ENCODE peak calls at places on chromosomes 12 and 14, in seven cellular contexts. C is transverse colon, Q is sigmoid colon, L is stomach, V is GM12878, Y is Panc1, M is HCT116. R is an unnamed sample.

GRCh38 chr12:69534389-69534822 is 50.9 kb upstream of the CCT2 start:
- DNase-seq in C (peak; percentile 32), Y (peak; percentile 50), V (peak; percentile 51), M (peak; percentile 7), L (no peak), Q (peak; percentile 84), R (no peak)

GRCh38 chr12:56469007-56469930 is 891 bp downstream of the SPRYD4 start:
- DNase-seq in Q (peak; percentile 69), Y (no peak), V (no peak), L (peak; percentile 32), M (no peak), C (peak; percentile 44), R (no peak)

GRCh38 chr14:92412912-92413311 is 89.9 kb downstream of the SLC24A4 start:
- DNase-seq in V (no peak), Q (no peak), M (no peak), L (no peak), Y (no peak), C (no peak), R (no peak)

GRCh38 chr12:19572920-19573558 is 133.7 kb downstream of the AEBP2 start:
- DNase-seq in M (peak; percentile 32), Q (no peak), C (peak; percentile 13), Y (peak; percentile 20), L (no peak), V (no peak), R (no peak)

GRCh38 chr12:47604474-47604873 is 101.4 kb downstream of the RPAP3 start:
- DNase-seq in M (no peak), V (no peak), Y (no peak), C (no peak), L (no peak), Q (no peak), R (no peak)

GRCh38 chr14:92902726-92903125 is 20.2 kb upstream of the CHGA start:
- DNase-seq in M (no peak), L (no peak), Q (no peak), Y (no peak), V (no peak), C (no peak), R (no peak)

GRCh38 chr14:64337901-64338615 is 43.9 kb upstream of the ESR2 start:
- DNase-seq in Q (no peak), Y (no peak), V (no peak), L (peak; percentile 31), C (peak; percentile 59), M (no peak), R (peak; percentile 89)

GRCh38 chr14:89899917-89900680 is 54.4 kb downstream of the EFCAB11 start:
- DNase-seq in C (no peak), L (no peak), Q (no peak), V (no peak), Y (no peak), M (peak; percentile 13), R (no peak)

GRCh38 chr12:12683298-12683697 is 12.7 kb downstream of the GPR19 start:
- DNase-seq in L (no peak), C (no peak), M (no peak), Y (no peak), Q (no peak), V (no peak), R (no peak)

GRCh38 chr12:11765817-11766794 is 116.6 kb downstream of the ETV6 start:
- DNase-seq in M (no peak), L (no peak), V (peak; percentile 92), Q (no peak), Y (no peak), C (peak; percentile 56), R (no peak)

GRCh38 chr14:75548544-75548943 is 26.3 kb downstream of the BATF start:
- DNase-seq in M (no peak), V (no peak), L (no peak), C (peak; percentile 51), Y (no peak), Q (no peak), R (no peak)

GRCh38 chr14:39368261-39368959 is 63.8 kb downstream of the FBXO33 start:
- DNase-seq in L (peak; percentile 42), Y (no peak), Q (peak; percentile 74), C (peak; percentile 32), V (no peak), M (peak; percentile 44), R (no peak)

GRCh38 chr14:105862581-105863239 is 336.3 kb downstream of the TMEM121 start:
- DNase-seq in V (no peak), Y (no peak), C (peak; percentile 8), M (no peak), Q (peak; percentile 29), L (peak; percentile 20), R (no peak)

GRCh38 chr12:63668028-63668799 is at the start of gene DPY19L2:
- DNase-seq in Y (no peak), Q (peak; percentile 88), L (peak; percentile 43), C (peak; percentile 36), M (no peak), V (no peak), R (peak; percentile 88)

GRCh38 chr14:104681689-104682074 is 7.7 kb upstream of the INF2 start:
- DNase-seq in L (peak; percentile 92), M (no peak), V (no peak), C (peak; percentile 92), Q (peak; percentile 96), Y (no peak), R (no peak)

GRCh38 chr12:124961055-124961454 is 27.9 kb downstream of the DHX37 start:
- DNase-seq in Q (no peak), C (no peak), V (no peak), L (no peak), Y (no peak), M (no peak), R (no peak)

GRCh38 chr12:123141615-123142517 is 9.0 kb downstream of the PITPNM2 start:
- DNase-seq in C (peak; percentile 84), V (no peak), L (peak; percentile 64), Y (peak; percentile 28), Q (peak; percentile 85), M (peak; percentile 33), R (peak; percentile 87)

GRCh38 chr14:60220084-60220483 is 28.9 kb upstream of the PPM1A start:
- DNase-seq in Q (no peak), C (no peak), M (no peak), V (peak; percentile 82), L (no peak), Y (no peak), R (no peak)

GRCh38 chr14:90398315-90398811 is 1.5 kb downstream of the CALM1 start:
- DNase-seq in V (no peak), Q (peak; percentile 81), Y (no peak), L (peak; percentile 44), M (no peak), C (peak; percentile 56), R (no peak)

GRCh38 chr14:74299061-74299545 is 3.6 kb downstream of the ABCD4 start:
- DNase-seq in L (no peak), Q (no peak), Y (no peak), M (peak; percentile 22), V (no peak), C (no peak), R (no peak)

GRCh38 chr12:41103614-41104013 is 84.5 kb upstream of the PDZRN4 start:
- DNase-seq in Y (no peak), C (no peak), L (no peak), M (no peak), Q (no peak), V (no peak), R (no peak)

GRCh38 chr12:53205747-53206146 is 1.3 kb downstream of the ITGB7 start:
- DNase-seq in V (peak; percentile 87), C (peak; percentile 57), Q (no peak), L (peak; percentile 34), M (no peak), Y (no peak), R (no peak)

GRCh38 chr12:108975024-108975593 is 45.8 kb downstream of the SVOP start:
- DNase-seq in L (no peak), C (no peak), Q (no peak), V (no peak), Y (no peak), M (no peak), R (no peak)

GRCh38 chr14:86540636-86541247 is 1010.8 kb downstream of the FLRT2 start:
- DNase-seq in C (no peak), M (no peak), V (no peak), Q (no peak), Y (no peak), L (no peak), R (no peak)

GRCh38 chr14:90580381-90581335 is 183.8 kb downstream of the CALM1 start:
- DNase-seq in C (no peak), Q (no peak), L (no peak), V (no peak), M (no peak), Y (no peak), R (no peak)

DNA sequence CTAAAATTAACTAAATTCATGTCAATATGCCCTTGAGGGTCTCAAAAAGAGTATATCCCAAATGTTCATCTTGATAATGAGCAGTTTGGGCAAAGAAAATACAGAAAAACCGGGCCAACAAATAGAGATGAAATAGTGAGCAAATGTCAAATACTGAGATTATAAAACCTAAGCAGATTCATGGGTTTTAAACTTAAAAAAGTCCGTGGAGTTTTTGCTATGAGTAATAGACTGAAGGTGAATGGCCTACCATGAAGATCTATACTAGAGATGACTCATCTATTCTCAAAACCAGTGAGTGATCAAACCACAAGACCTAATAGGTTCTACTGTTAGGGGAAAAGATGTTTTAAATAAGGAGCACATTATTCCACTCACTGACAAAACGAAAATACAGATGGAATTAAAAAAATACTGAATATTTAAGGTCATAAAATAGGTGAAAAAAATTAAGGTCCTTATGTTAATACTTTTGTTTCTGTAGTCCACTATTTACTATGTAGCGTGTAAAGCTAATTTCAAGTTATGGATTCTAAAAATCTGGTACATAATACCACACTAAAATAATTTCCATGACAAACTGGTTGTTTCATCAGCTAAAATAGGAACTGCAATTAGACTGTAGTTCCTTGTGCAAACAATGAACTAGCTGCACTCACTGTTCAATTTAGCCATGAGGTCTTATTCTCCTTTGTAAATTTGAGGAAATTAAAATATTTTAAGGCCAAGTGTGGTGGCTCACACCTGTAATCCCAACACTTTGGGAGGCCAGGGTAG is 5.0 kb downstream of the HNRNPC start:
- DNase-seq in Y (no peak), M (no peak), V (peak; percentile 56), Q (no peak), C (no peak), L (no peak), R (no peak)
- H3K4me3 ChIP-seq in Y (peak overlapping the region; percentile 0), M (no peak overlapping the region), V (peak overlapping the region; percentile 98), Q (no peak overlapping the region), C (no peak overlapping the region), L (peak overlapping the region; percentile 95), R (no peak overlapping the region)

GRCh38 chr12:1974812-1975211 is 29.4 kb downstream of the DCP1B start:
- DNase-seq in Y (no peak), L (no peak), M (no peak), V (no peak), C (no peak), Q (no peak), R (no peak)
- TF ChIP-seq POLR2AphosphoS5 in Y (no peak), L (no peak), M (no peak), V (no peak), C (no peak), Q (no peak), R (no peak)

DNA sequence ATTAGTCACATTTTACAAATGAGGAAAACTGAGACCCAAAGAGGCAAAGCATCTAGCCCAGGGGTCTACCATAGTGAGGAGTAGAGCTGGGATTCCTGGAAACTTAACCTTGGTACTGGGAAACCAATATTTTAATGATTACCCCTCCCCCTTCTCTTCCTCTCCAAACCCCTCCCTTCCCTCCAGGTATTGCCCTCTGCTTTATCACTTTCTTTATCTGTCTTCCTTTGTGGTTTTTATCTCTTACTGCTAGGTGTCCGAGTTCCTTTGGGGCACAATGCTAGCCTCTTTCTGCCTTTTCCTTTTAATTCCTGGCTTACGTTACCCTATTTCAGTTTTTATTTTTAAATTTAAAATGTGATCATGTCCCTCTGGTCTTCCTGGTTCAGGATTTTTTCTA is 2.8 kb downstream of the GABARAPL1 start:
- DNase-seq in L (no peak), Q (no peak), Y (no peak), M (no peak), C (no peak), V (no peak), R (no peak)
- H3K4me3 ChIP-seq in L (peak overlapping the region; percentile 55), Q (peak overlapping the region; percentile 68), Y (peak overlapping the region; percentile 72), M (no peak overlapping the region), C (no peak overlapping the region), V (no peak overlapping the region), R (peak overlapping the region; percentile 82)

GRCh38 chr12:76030378-76031080 is 1.0 kb downstream of the PHLDA1 start:
- DNase-seq in Q (peak; percentile 77), V (no peak), L (peak; percentile 41), C (peak; percentile 24), M (no peak), Y (no peak), R (peak; percentile 87)
- TF ChIP-seq POLR2AphosphoS5 in Q (no peak), V (no peak), L (no peak), C (no peak), M (peak; percentile 84), Y (peak; percentile 74), R (no peak)